ENCODE peak calls at places on chromosomes 6 and 20, in six cellular contexts. H, T, C, W, Y and K are unnamed samples.

GRCh38 chr20:10671850-10672578 is 1.8 kb downstream of the JAG1 start:
- DNase-seq in C (peak), T (peak), Y (no peak), H (no peak), W (no peak), K (peak)

GRCh38 chr6:130624046-130624445 is 203.2 kb upstream of the SMLR1 start:
- DNase-seq in W (no peak), C (no peak), T (no peak), Y (no peak), H (no peak), K (no peak)

GRCh38 chr6:10478187-10479040 is 42.7 kb upstream of the GCNT2 start:
- DNase-seq in H (peak), C (no peak), W (peak), Y (no peak), T (no peak), K (peak)

GRCh38 chr20:24314053-24314452 is 155.4 kb upstream of the SYNDIG1 start:
- DNase-seq in H (no peak), T (no peak), W (no peak), C (no peak), Y (no peak), K (no peak)

GRCh38 chr20:49318430-49319203 is 40.8 kb upstream of the ZNFX1 start:
- DNase-seq in W (no peak), H (no peak), C (no peak), Y (no peak), T (no peak), K (no peak)

GRCh38 chr6:50380409-50381105 is 330.8 kb upstream of the DEFB112 start:
- DNase-seq in Y (no peak), C (no peak), W (no peak), H (no peak), T (no peak), K (no peak)

GRCh38 chr6:91786474-91787184 is 1199.8 kb upstream of the MAP3K7 start:
- DNase-seq in H (no peak), Y (no peak), T (no peak), C (no peak), W (no peak), K (no peak)

GRCh38 chr6:168583821-168584220 is 142.8 kb downstream of the SMOC2 start:
- DNase-seq in T (no peak), Y (no peak), W (no peak), C (no peak), H (no peak), K (no peak)

GRCh38 chr6:16004934-16005673 is 123.8 kb upstream of the MYLIP start:
- DNase-seq in Y (no peak), T (no peak), W (no peak), C (no peak), H (no peak), K (no peak)

GRCh38 chr20:62489186-62489939 is 13.6 kb upstream of the GATA5 start:
- DNase-seq in W (no peak), Y (no peak), H (no peak), T (peak), C (no peak), K (peak)

GRCh38 chr6:152185158-152185574 is 377.7 kb downstream of the ESR1 start:
- DNase-seq in H (peak), T (no peak), Y (no peak), W (no peak), C (no peak), K (no peak)

GRCh38 chr20:43534016-43534415 is 24.8 kb upstream of the SGK2 start:
- DNase-seq in T (no peak), H (no peak), C (no peak), W (no peak), Y (no peak), K (no peak)

GRCh38 chr6:40791004-40791403 is 203.8 kb upstream of the LRFN2 start:
- DNase-seq in C (no peak), W (peak), Y (no peak), T (no peak), H (no peak), K (no peak)

GRCh38 chr6:132259070-132259469 is 142.2 kb downstream of the MOXD1 start:
- DNase-seq in H (no peak), T (no peak), C (no peak), W (no peak), Y (no peak), K (peak)

GRCh38 chr6:8279094-8279805 is 156.1 kb downstream of the SLC35B3 start:
- DNase-seq in T (no peak), Y (no peak), C (no peak), H (no peak), W (no peak), K (no peak)

GRCh38 chr20:46240065-46240464 is 68.2 kb downstream of the CDH22 start:
- DNase-seq in W (no peak), T (no peak), Y (no peak), H (no peak), C (no peak), K (no peak)

GRCh38 chr6:109236140-109237081 is 141.1 kb downstream of the CEP57L1 start:
- DNase-seq in H (no peak), Y (no peak), W (no peak), C (no peak), T (peak), K (no peak)

GRCh38 chr20:45920795-45921617 is 9.1 kb upstream of the PLTP start:
- DNase-seq in Y (no peak), H (no peak), W (no peak), C (no peak), T (no peak), K (no peak)

GRCh38 chr20:31857861-31858835 is 12.2 kb downstream of the DUSP15 start:
- DNase-seq in Y (no peak), H (peak), W (no peak), T (no peak), C (peak), K (no peak)

GRCh38 chr6:128368213-128369000 is 152.0 kb downstream of the PTPRK start:
- DNase-seq in H (no peak), Y (no peak), W (no peak), T (no peak), C (no peak), K (peak)